ENCODE peak calls at places on chromosomes 13 and 19, in nine cellular contexts. S, G, I, F, B, R, P, X and L are unnamed samples.

GRCh38 chr19:55626350-55626749 is 2.0 kb upstream of the ZNF784 start:
- DNase-seq in S (no peak), G (no peak), I (no peak), F (no peak), B (no peak), R (no peak), P (no peak), X (no peak), L (no peak)

GRCh38 chr19:29942404-29943261 is 594 bp downstream of the URI1 start:
- DNase-seq in S (peak), G (peak), I (peak), F (peak), B (no peak), R (peak), P (peak), X (no peak), L (peak)

GRCh38 chr19:49564616-49565045 is 15.7 kb downstream of the NOSIP start:
- DNase-seq in S (no peak), G (no peak), I (no peak), F (no peak), B (no peak), R (no peak), P (no peak), X (no peak), L (no peak)

GRCh38 chr13:45278096-45278645 is 62.8 kb downstream of the TPT1 start:
- DNase-seq in S (no peak), G (no peak), I (no peak), F (peak), B (peak), R (no peak), P (no peak), X (peak), L (peak)

GRCh38 chr13:57635541-57635940 is 4.0 kb downstream of the PCDH17 start:
- DNase-seq in S (no peak), G (no peak), I (no peak), F (no peak), B (peak), R (no peak), P (no peak), X (no peak), L (no peak)

GRCh38 chr19:12112701-12113100 is 27.4 kb downstream of the ZNF20 start:
- DNase-seq in S (no peak), G (no peak), I (no peak), F (no peak), B (no peak), R (no peak), P (no peak), X (no peak), L (no peak)

GRCh38 chr13:36362251-36362650 is 16.1 kb upstream of the SPART start:
- DNase-seq in S (no peak), G (no peak), I (no peak), F (peak), B (peak), R (no peak), P (peak), X (peak), L (peak)

GRCh38 chr13:23725922-23726321 is 155.7 kb downstream of the TNFRSF19 start:
- DNase-seq in S (no peak), G (no peak), I (no peak), F (peak), B (no peak), R (no peak), P (no peak), X (no peak), L (no peak)

DNA sequence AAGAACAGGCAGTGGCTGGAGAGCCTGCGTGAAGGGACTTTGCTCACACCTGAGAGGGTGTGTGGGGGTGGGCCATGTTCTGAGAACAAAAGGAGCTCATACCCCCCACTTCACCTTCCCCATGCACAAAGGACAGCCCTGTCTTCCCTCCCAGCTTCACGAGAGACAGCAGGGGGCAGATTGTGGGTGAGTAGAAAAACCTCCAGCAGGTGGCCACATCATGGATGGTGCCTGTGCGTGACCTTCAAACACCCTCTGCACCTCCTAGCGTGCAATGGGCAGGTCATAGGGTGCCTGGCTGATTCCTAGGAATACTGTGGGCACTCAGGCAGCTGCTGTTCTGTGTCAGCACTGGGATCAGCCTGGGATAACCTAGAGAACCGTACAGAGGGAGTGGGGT is 36.3 kb upstream of the PSG9 start:
- DNase-seq in S (no peak), G (no peak), I (no peak), F (no peak), B (no peak), R (no peak), P (no peak), X (no peak), L (peak)
- TF ChIP-seq CTCF in S (no peak), G (no peak), I (no peak), F (peak), B (no peak), R (no peak), P (peak), X (peak), L (no peak)

GRCh38 chr13:96963786-96964475 is 30.3 kb downstream of the OXGR1 start:
- DNase-seq in S (no peak), G (no peak), I (no peak), F (peak), B (no peak), R (no peak), P (no peak), X (peak), L (peak)
- TF ChIP-seq CTCF in S (peak), G (no peak), I (no peak), F (peak), B (no peak), R (no peak), P (no peak), X (no peak), L (peak)

GRCh38 chr19:47190167-47190727 is 40.8 kb downstream of the BBC3 start:
- DNase-seq in S (no peak), G (no peak), I (no peak), F (peak), B (peak), R (peak), P (peak), X (peak), L (peak)
- TF ChIP-seq CTCF in S (no peak), G (no peak), I (no peak), F (no peak), B (no peak), R (no peak), P (no peak), X (no peak), L (no peak)

GRCh38 chr19:10565028-10565566 is 713 bp downstream of the KRI1 start:
- DNase-seq in S (peak), G (peak), I (no peak), F (peak), B (no peak), R (peak), P (no peak), X (peak), L (peak)
- TF ChIP-seq CTCF in S (peak), G (peak), I (no peak), F (peak), B (peak), R (no peak), P (peak), X (peak), L (no peak)